ENCODE peak calls at places on chromosomes 12 and 14, in nine cellular contexts. H is H1, E is GM06990, W is lower leg skin, I is NB4, Y is transverse colon, J is ascending aorta, D is astrocyte, Q is SK-N-SH. K is an unnamed sample.

GRCh38 chr14:100979780-100980179 is 76.3 kb upstream of the RTL1 start:
- DNase-seq in H (no peak), E (no peak), W (no peak), I (no peak), Y (no peak), J (no peak), D (peak; percentile 84), Q (no peak), K (peak; percentile 57)

GRCh38 chr14:78202976-78203375 is 32.8 kb downstream of the NRXN3 start:
- DNase-seq in H (no peak), E (no peak), W (peak; percentile 34), I (no peak), Y (no peak), J (no peak), D (no peak), Q (peak; percentile 17), K (no peak)

GRCh38 chr12:214005-214736 is at the start of gene SLC6A12:
- DNase-seq in H (no peak), E (no peak), W (no peak), I (peak; percentile 28), Y (no peak), J (no peak), D (no peak), Q (no peak), K (no peak)

GRCh38 chr14:81384900-81385299 is 15.2 kb downstream of the STON2 start:
- DNase-seq in H (no peak), E (no peak), W (no peak), I (no peak), Y (no peak), J (no peak), D (peak; percentile 95), Q (no peak), K (no peak)

GRCh38 chr12:131561891-131562684 is 148.8 kb upstream of the SFSWAP start:
- DNase-seq in H (no peak), E (no peak), W (no peak), I (no peak), Y (no peak), J (no peak), D (no peak), Q (no peak), K (no peak)

GRCh38 chr12:6927379-6927991 is at the start of gene ATN1:
- DNase-seq in H (peak; percentile 83), E (peak; percentile 64), W (peak; percentile 96), I (peak; percentile 59), Y (peak; percentile 79), J (no peak), D (peak; percentile 69), Q (peak; percentile 91), K (peak; percentile 88)

GRCh38 chr14:77761205-77761931 is 412 bp upstream of the SNW1 start:
- DNase-seq in H (no peak), E (no peak), W (no peak), I (peak; percentile 56), Y (peak; percentile 13), J (no peak), D (peak; percentile 24), Q (peak; percentile 55), K (peak; percentile 96)

GRCh38 chr14:68702105-68702504 is 90.8 kb downstream of the ZFP36L1 start:
- DNase-seq in H (no peak), E (no peak), W (peak; percentile 81), I (no peak), Y (no peak), J (no peak), D (no peak), Q (no peak), K (no peak)

GRCh38 chr12:89151536-89151935 is 200.8 kb downstream of the DUSP6 start:
- DNase-seq in H (no peak), E (no peak), W (no peak), I (no peak), Y (no peak), J (no peak), D (no peak), Q (no peak), K (no peak)

GRCh38 chr12:3201741-3202500 is 124.7 kb downstream of the TSPAN9 start:
- DNase-seq in H (no peak), E (no peak), W (no peak), I (no peak), Y (no peak), J (no peak), D (no peak), Q (no peak), K (no peak)
- TF ChIP-seq CTCF in H (peak; percentile 36), E (no peak), W (no peak), I (no peak), Y (no peak), J (no peak), D (no peak), Q (peak; percentile 11), K (no peak)

GRCh38 chr14:90831821-90832220 is 15.6 kb upstream of the TTC7B start:
- DNase-seq in H (no peak), E (no peak), W (no peak), I (no peak), Y (no peak), J (no peak), D (no peak), Q (no peak), K (no peak)

GRCh38 chr14:90828642-90829487 is 12.6 kb upstream of the TTC7B start:
- DNase-seq in H (no peak), E (peak; percentile 50), W (no peak), I (peak; percentile 61), Y (peak; percentile 33), J (no peak), D (no peak), Q (no peak), K (no peak)

GRCh38 chr14:90830931-90831701 is 14.9 kb upstream of the TTC7B start:
- DNase-seq in H (no peak), E (no peak), W (no peak), I (no peak), Y (no peak), J (no peak), D (no peak), Q (no peak), K (no peak)

GRCh38 chr14:90829677-90830076 is 13.4 kb upstream of the TTC7B start:
- DNase-seq in H (no peak), E (no peak), W (no peak), I (no peak), Y (no peak), J (no peak), D (no peak), Q (no peak), K (no peak)

GRCh38 chr14:90827919-90828610 is 11.8 kb upstream of the TTC7B start:
- DNase-seq in H (peak; percentile 97), E (peak; percentile 89), W (peak; percentile 99), I (peak; percentile 93), Y (peak; percentile 94), J (peak; percentile 76), D (peak; percentile 68), Q (peak; percentile 98), K (peak; percentile 81)
- H3K4me3 ChIP-seq in H (peak overlapping the region; percentile 49), E (peak overlapping the region; percentile 42), W (no peak overlapping the region), I (peak overlapping the region; percentile 30), Y (peak overlapping the region; percentile 24), J (peak overlapping the region; percentile 66), D (peak overlapping the region; percentile 40), Q (peak overlapping the region; percentile 59), K (peak overlapping the region; percentile 36)

GRCh38 chr14:20989787-20990600 is at the start of gene METTL17:
- DNase-seq in H (peak; percentile 89), E (peak; percentile 87), W (peak; percentile 98), I (peak; percentile 98), Y (peak; percentile 92), J (peak; percentile 65), D (peak; percentile 97), Q (peak; percentile 85), K (peak; percentile 98)
- TF ChIP-seq CTCF in H (peak; percentile 60), E (peak; percentile 61), W (no peak), I (peak; percentile 42), Y (peak; percentile 12), J (no peak), D (peak; percentile 34), Q (peak; percentile 50), K (peak; percentile 38)

DNA sequence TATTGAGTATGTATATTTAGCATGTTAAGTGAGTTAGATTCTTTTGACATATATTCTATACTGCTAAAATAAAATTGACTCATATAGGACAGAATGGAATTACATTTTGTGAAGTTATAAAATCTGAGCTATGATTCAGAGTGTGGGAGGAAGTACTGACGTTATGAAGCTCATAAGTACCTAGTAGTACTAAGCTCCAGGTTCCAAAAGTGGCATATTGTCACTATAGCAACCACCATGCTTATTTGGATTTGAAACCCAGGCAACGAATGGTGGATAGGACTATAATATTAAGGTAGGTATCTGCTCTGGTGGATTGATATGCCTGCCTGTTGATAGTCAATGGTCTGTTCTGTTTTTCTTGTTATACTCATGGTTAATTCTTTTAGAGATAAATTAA is 2.2 kb upstream of the FBXO33 start:
- DNase-seq in H (no peak), E (no peak), W (no peak), I (no peak), Y (no peak), J (no peak), D (no peak), Q (no peak), K (peak; percentile 36)
- H3K4me3 ChIP-seq in H (no peak overlapping the region), E (no peak overlapping the region), W (no peak overlapping the region), I (no peak overlapping the region), Y (no peak overlapping the region), J (no peak overlapping the region), D (no peak overlapping the region), Q (no peak overlapping the region), K (no peak overlapping the region)

DNA sequence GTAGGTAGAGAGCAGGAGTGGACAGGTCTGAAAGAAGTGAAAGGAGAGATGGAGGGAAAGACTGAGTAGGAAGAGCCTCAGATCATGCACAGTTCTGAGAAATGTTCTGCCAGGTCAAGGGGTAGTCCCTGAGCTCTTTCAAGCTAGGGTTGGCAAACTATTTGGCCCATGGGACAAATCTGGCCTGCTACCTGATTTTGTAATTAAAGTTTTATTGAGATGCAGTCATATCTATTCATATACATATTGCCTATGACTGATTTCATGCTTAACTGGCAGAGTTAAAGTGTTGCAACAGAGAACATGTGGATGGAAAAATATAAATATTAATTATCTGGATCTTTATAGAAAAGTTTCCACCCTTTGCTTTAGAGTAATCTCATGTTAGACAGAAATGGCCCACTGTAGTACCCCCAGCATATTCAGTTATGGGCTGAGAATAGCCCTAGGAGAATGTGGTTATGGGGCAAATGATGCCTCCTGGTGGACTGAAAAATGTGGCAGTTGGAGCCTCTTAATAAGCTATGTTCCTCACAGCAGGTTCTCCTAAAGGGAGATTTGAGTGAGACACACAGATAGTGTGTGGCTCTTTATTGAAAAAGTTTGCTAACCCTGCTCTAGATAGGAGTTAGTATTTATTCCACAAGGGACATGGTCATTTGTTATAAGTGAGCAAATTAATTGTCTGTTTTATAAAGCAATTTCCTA is 476.9 kb downstream of the LRIG3 start:
- DNase-seq in H (peak; percentile 52), E (no peak), W (no peak), I (peak; percentile 44), Y (peak; percentile 13), J (no peak), D (no peak), Q (peak; percentile 5), K (peak; percentile 61)
- TF ChIP-seq CTCF in H (peak; percentile 76), E (peak; percentile 67), W (no peak), I (peak; percentile 49), Y (peak; percentile 25), J (peak; percentile 20), D (peak; percentile 32), Q (peak; percentile 59), K (peak; percentile 69)